ENCODE peak calls at places on chromosomes 7 and 10, in eight cellular contexts. G is fibroblast of the aortic adventitia, F is left ventricle myocardium inferior, X is dorsolateral prefrontal cortex, L is AG04450, S is Panc1, J is WTC11, R is IMR-90. P is an unnamed sample.

GRCh38 chr10:90328896-90329295 is 528.9 kb downstream of the HTR7 start:
- DNase-seq in L (no peak), F (no peak), J (no peak), S (no peak), G (no peak), X (no peak), R (no peak), P (no peak)

GRCh38 chr7:84073476-84073875 is 121.1 kb downstream of the SEMA3A start:
- DNase-seq in F (no peak), S (no peak), L (no peak), X (no peak), J (no peak), G (peak), R (peak), P (no peak)

GRCh38 chr7:103912906-103913610 is 76.4 kb downstream of the RELN start:
- DNase-seq in X (no peak), G (peak), L (no peak), S (no peak), J (no peak), R (peak), F (no peak), P (no peak)

GRCh38 chr7:116859323-116859722 is 3.1 kb upstream of the CAPZA2 start:
- DNase-seq in R (peak), G (peak), S (no peak), F (no peak), J (no peak), L (peak), X (no peak), P (no peak)

GRCh38 chr10:69748621-69749020 is 53.1 kb upstream of the COL13A1 start:
- DNase-seq in X (no peak), L (no peak), F (no peak), S (no peak), J (no peak), R (no peak), G (peak), P (no peak)

GRCh38 chr10:112570585-112570984 is 123.6 kb downstream of the VTI1A start:
- DNase-seq in L (no peak), X (no peak), F (no peak), S (no peak), J (no peak), R (no peak), G (no peak), P (no peak)

GRCh38 chr10:89352039-89352597 is 24.3 kb downstream of the IFIT3 start:
- DNase-seq in J (no peak), S (no peak), G (peak), R (peak), L (peak), X (no peak), F (no peak), P (no peak)

GRCh38 chr7:115352375-115352774 is 430.5 kb downstream of the MDFIC start:
- DNase-seq in J (no peak), S (no peak), R (peak), G (peak), F (no peak), L (peak), X (no peak), P (no peak)

GRCh38 chr10:5611899-5612680 is 54.3 kb downstream of the ASB13 start:
- DNase-seq in X (no peak), R (no peak), S (no peak), G (no peak), F (no peak), L (no peak), J (no peak), P (no peak)

GRCh38 chr10:118332247-118332646 is 9.9 kb downstream of the FAM204A start:
- DNase-seq in R (no peak), J (no peak), L (no peak), X (no peak), G (no peak), S (no peak), F (no peak), P (no peak)

GRCh38 chr7:144717720-144718119 is 118.1 kb downstream of the TPK1 start:
- DNase-seq in S (no peak), J (no peak), R (no peak), X (no peak), F (no peak), L (no peak), G (no peak), P (no peak)

GRCh38 chr10:103840747-103841085 is 14.7 kb downstream of the SH3PXD2A start:
- DNase-seq in F (no peak), R (no peak), G (no peak), L (no peak), X (no peak), S (no peak), J (no peak), P (no peak)

GRCh38 chr10:89219512-89220218 is 12.5 kb upstream of the CH25H start:
- DNase-seq in S (no peak), X (peak), G (no peak), F (no peak), L (no peak), J (no peak), R (no peak), P (no peak)

GRCh38 chr7:18530224-18531179 is 35.0 kb downstream of the HDAC9 start:
- DNase-seq in L (no peak), G (no peak), J (no peak), X (no peak), F (no peak), R (no peak), S (no peak), P (no peak)

GRCh38 chr10:4028027-4028471 is 243.0 kb upstream of the KLF6 start:
- DNase-seq in J (no peak), X (no peak), G (no peak), R (peak), F (no peak), L (peak), S (no peak), P (no peak)

GRCh38 chr10:8056891-8057331 is 2.4 kb downstream of the GATA3 start:
- DNase-seq in F (no peak), S (no peak), G (no peak), X (no peak), J (no peak), L (no peak), R (no peak), P (no peak)

DNA sequence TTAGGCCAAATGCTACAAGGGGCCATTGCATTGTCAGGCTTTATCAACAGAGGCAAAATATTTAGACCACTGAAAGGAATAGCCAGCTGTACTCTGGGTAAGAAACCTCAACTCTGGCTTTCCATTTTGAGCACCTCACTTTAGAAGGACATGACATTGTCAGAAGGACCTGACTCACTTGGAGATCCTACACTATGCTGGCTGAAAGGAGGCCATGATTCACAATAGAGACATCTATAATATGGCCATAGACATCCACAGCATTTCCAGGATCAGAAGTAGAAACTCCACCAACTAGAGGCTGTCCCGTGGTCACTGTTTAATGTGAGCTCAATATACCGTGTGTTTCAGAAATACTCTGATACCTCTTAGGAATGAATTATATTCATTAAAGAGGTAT is 140.9 kb downstream of the BTAF1 start:
- DNase-seq in S (no peak), J (no peak), L (no peak), G (no peak), R (peak), F (no peak), X (no peak), P (no peak)
- TF ChIP-seq CTCF in S (no peak), J (no peak), L (no peak), G (no peak), R (no peak), F (no peak), X (no peak), P (no peak)

GRCh38 chr10:73920084-73920483 is 9.2 kb downstream of the PLAU start:
- DNase-seq in G (peak), X (no peak), R (no peak), F (peak), L (no peak), J (no peak), S (no peak), P (no peak)
- TF ChIP-seq CTCF in G (no peak), X (no peak), R (no peak), F (no peak), L (no peak), J (no peak), S (no peak), P (no peak)

GRCh38 chr10:107409517-107409916 is 245.0 kb upstream of the SORCS1 start:
- DNase-seq in L (no peak), G (peak), J (peak), F (no peak), X (no peak), R (peak), S (no peak), P (peak)
- TF ChIP-seq CTCF in L (no peak), G (no peak), J (no peak), F (peak), X (peak), R (no peak), S (peak), P (no peak)

GRCh38 chr7:98295467-98296220 is 14.2 kb downstream of the BRI3 start:
- DNase-seq in R (no peak), X (no peak), J (no peak), S (no peak), F (no peak), L (no peak), G (no peak), P (no peak)

GRCh38 chr7:98293746-98294145 is 12.3 kb downstream of the BRI3 start:
- DNase-seq in L (no peak), X (no peak), R (no peak), S (no peak), J (no peak), F (no peak), G (no peak), P (no peak)

GRCh38 chr7:98294326-98294725 is 12.8 kb downstream of the BRI3 start:
- DNase-seq in R (no peak), L (no peak), X (no peak), J (no peak), S (no peak), G (no peak), F (no peak), P (no peak)

GRCh38 chr7:98293265-98293664 is 11.8 kb downstream of the BRI3 start:
- DNase-seq in S (no peak), F (no peak), J (no peak), R (no peak), X (no peak), L (no peak), G (no peak), P (no peak)

GRCh38 chr7:98294798-98295382 is 13.4 kb downstream of the BRI3 start:
- DNase-seq in S (no peak), G (no peak), J (peak), L (no peak), F (no peak), X (no peak), R (peak), P (peak)
- TF ChIP-seq CTCF in S (peak), G (peak), J (peak), L (peak), F (peak), X (peak), R (peak), P (peak)

GRCh38 chr7:100428967-100429636 is 529 bp upstream of the MEPCE start:
- DNase-seq in F (peak), R (peak), L (peak), X (peak), S (peak), J (peak), G (peak), P (peak)
- TF ChIP-seq CTCF in F (peak), R (no peak), L (no peak), X (no peak), S (no peak), J (no peak), G (peak), P (no peak)